ENCODE peak calls at places on chromosomes 7 and 10, in eight cellular contexts. K, O, F, J, G, Z, W and S are unnamed samples.

GRCh38 chr7:134645935-134646334 is 718 bp upstream of the BPGM start:
- DNase-seq in K (no peak), O (no peak), F (no peak), J (no peak), G (no peak), Z (no peak), W (no peak), S (no peak)

GRCh38 chr7:73740771-73741170 is 2.2 kb upstream of the ABHD11 start:
- DNase-seq in K (no peak), O (no peak), F (no peak), J (no peak), G (no peak), Z (no peak), W (no peak), S (no peak)

GRCh38 chr7:140304071-140304799 is 94.1 kb downstream of the SLC37A3 start:
- DNase-seq in K (no peak), O (no peak), F (no peak), J (no peak), G (no peak), Z (no peak), W (peak), S (no peak)

GRCh38 chr10:34705563-34705962 is 109.5 kb downstream of the PARD3 start:
- DNase-seq in K (no peak), O (no peak), F (no peak), J (no peak), G (no peak), Z (no peak), W (no peak), S (no peak)

GRCh38 chr7:78134256-78134655 is 335.7 kb downstream of the PHTF2 start:
- DNase-seq in K (no peak), O (no peak), F (no peak), J (no peak), G (no peak), Z (no peak), W (peak), S (no peak)

GRCh38 chr7:47416454-47417121 is 165.3 kb downstream of the TNS3 start:
- DNase-seq in K (no peak), O (no peak), F (no peak), J (no peak), G (no peak), Z (no peak), W (no peak), S (no peak)

GRCh38 chr7:106394526-106394925 is 109.7 kb upstream of the NAMPT start:
- DNase-seq in K (no peak), O (no peak), F (no peak), J (no peak), G (no peak), Z (no peak), W (no peak), S (no peak)

GRCh38 chr7:100641860-100642533 is 645 bp upstream of the TFR2 start:
- DNase-seq in K (no peak), O (no peak), F (no peak), J (no peak), G (no peak), Z (no peak), W (peak), S (no peak)

GRCh38 chr10:58951750-58952149 is 224.7 kb upstream of the PHYHIPL start:
- DNase-seq in K (no peak), O (no peak), F (no peak), J (no peak), G (no peak), Z (no peak), W (no peak), S (no peak)

GRCh38 chr10:102241037-102241443 is 272 bp downstream of the PITX3 start:
- DNase-seq in K (no peak), O (no peak), F (no peak), J (no peak), G (no peak), Z (no peak), W (no peak), S (no peak)
- H3K4me3 ChIP-seq in K (peak), O (peak), F (peak), J (peak), G (peak), Z (peak), W (peak), S (peak)

DNA sequence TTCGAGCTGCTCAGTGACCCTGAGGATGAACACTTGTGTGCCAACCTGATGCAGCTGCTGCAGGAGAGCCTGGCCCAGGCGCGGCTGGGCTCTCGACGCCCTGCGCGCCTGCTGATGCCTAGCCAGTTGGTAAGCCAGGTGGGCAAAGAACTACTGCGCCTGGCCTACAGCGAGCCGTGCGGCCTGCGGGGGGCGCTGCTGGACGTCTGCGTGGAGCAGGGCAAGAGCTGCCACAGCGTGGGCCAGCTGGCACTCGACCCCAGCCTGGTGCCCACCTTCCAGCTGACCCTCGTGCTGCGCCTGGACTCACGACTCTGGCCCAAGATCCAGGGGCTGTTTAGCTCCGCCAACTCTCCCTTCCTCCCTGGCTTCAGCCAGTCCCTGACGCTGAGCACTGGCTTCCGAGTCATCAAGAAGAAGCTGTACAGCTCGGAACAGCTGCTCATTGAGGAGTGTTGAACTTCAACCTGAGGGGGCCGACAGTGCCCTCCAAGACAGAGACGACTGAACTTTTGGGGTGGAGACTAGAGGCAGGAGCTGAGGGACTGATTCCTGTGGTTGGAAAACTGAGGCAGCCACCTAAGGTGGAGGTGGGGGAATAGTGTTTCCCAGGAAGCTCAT is 1.1 kb downstream of the DDIT4 start:
- DNase-seq in K (peak), O (peak), F (peak), J (peak), G (peak), Z (peak), W (no peak), S (peak)
- TF ChIP-seq POLR2A in K (peak), O (peak), F (no peak), J (no peak), G (no peak), Z (peak), W (no peak), S (peak)

GRCh38 chr7:25894902-25895791 is 256.9 kb upstream of the NFE2L3 start:
- DNase-seq in K (peak), O (peak), F (peak), J (peak), G (peak), Z (peak), W (no peak), S (peak)

GRCh38 chr7:25894002-25894901 is 257.7 kb upstream of the NFE2L3 start:
- DNase-seq in K (no peak), O (no peak), F (peak), J (peak), G (no peak), Z (no peak), W (peak), S (peak)

GRCh38 chr7:25895792-25896171 is 256.2 kb upstream of the NFE2L3 start:
- DNase-seq in K (no peak), O (no peak), F (no peak), J (no peak), G (no peak), Z (no peak), W (no peak), S (no peak)

GRCh38 chr7:25891591-25891990 is 260.4 kb upstream of the NFE2L3 start:
- DNase-seq in K (no peak), O (no peak), F (no peak), J (no peak), G (no peak), Z (no peak), W (no peak), S (no peak)

GRCh38 chr7:25893436-25893835 is 258.6 kb upstream of the NFE2L3 start:
- DNase-seq in K (no peak), O (no peak), F (no peak), J (no peak), G (no peak), Z (no peak), W (no peak), S (no peak)
- H3K4me3 ChIP-seq in K (peak), O (no peak), F (no peak), J (no peak), G (no peak), Z (peak), W (peak), S (peak)

DNA sequence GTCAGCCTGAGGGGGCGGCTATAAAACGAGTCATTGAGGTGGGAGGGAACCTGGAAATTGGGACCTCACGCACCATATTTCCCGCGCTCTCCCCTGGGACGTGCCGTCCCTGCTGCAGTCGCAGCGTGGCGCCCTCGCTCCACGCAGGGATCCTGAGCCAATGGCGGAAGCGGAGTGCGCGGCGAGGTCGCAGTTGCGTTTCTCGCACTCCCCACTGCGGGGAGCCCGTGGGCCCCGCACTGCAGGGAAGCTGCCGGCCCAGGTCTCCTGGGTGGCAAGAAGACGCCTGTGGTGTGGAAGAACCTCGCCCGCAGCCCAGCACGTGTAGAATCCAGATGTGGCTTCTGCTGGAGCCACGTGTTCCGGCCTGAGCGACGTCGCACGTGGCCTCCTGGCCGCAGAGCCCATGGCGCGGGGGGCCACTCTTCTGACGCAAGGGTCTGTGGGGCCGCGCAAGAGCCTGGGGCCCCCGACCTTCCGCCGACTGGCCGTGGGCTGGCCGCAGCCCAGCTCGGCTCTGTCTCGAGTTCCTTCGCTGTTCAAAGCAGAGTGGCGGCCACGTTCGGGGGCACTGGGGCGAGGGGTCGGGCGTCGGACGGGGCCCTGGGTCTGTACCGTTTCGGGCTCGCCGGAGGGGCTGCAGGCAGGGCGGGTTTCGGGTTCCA is 26.4 kb downstream of the HIF1AN start:
- DNase-seq in K (peak), O (peak), F (peak), J (peak), G (peak), Z (peak), W (peak), S (peak)
- TF ChIP-seq POLR2A in K (no peak), O (no peak), F (no peak), J (no peak), G (no peak), Z (no peak), W (no peak), S (no peak)

DNA sequence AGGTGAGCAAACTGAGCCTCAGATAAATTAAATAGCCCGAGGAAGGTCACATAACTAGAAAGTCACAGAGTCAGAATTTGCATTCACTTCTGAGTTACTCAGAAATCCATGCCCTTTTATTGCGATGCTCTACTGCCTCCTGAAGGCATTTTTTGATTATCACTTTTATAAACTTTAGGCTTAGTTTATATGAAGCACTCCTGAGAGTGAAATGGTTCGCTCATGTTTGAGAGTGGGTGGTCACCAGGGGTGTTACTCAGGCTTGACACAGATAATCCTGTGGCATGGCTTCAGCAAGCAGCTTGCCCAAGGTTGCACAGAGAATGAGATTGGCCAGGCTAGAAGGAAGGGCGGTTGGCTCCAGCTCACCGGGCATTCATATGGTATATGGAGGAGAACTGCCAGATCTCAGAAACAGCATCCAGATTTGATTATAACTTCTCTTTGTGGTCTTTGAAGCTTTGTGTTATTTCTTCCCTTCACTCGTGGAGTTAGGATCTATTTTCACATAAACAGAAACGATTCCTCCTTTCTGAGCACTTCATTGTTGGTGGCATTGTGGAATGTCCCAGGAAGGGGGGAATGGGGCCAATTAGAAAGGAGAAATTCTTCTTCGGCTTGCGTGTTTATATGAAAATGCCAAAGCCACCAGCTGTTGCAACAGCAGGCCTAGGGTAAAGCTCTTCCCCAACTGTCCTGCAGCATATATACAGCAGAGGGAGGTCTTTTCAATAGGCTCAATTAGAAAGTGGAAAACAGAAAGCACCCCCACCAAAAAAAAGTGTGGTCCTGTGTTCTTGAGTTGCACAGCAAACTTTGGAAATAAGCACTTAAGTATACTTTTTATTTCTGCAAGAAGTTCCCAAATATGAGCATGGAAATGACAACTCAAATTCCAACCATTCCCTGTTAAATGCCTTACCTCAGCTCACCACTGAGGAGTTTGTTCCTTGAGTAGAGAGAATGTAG is 628.8 kb downstream of the SUGCT start:
- DNase-seq in K (no peak), O (no peak), F (no peak), J (no peak), G (no peak), Z (no peak), W (no peak), S (no peak)
- H3K4me3 ChIP-seq in K (no peak), O (no peak), F (no peak), J (no peak), G (no peak), Z (no peak), W (no peak), S (no peak)

DNA sequence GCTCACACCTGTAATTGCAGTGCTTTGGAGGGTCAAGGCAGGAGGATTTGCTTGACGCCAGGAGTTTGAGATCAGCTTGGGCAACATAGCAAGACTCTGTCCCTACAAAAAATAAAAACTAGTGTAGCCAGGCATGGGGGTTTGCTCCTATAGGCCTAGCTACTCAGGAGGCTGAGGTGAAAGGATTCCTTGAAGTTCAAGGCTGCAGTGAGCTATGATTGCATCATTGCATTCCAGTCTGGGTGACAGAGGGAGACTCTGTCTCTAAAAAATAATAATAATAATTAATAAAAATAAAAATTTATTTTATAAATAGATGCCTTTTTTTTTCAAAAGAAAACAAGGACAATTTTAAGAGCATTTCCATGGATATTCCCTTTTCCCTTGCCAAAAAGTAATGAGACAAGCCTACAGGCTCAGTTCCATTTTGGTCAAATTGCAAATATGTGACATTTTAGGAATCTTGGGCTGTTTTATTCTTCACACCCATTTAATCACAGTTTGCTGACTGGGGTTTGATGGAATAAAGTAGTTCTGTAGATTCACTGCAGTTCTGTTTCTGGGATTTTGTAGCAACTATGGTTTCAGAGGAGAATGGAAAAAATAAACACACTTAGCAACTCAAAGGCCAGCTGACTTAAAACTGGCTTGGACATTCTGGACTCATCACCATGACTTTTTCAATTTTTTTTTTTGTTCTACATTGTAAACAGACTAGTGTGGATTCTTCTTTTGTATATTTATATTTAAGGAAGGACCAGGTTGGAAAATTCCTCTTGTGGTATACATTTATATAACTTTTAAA is 48.5 kb upstream of the ARHGAP21 start:
- DNase-seq in K (no peak), O (no peak), F (no peak), J (no peak), G (no peak), Z (no peak), W (no peak), S (no peak)
- TF ChIP-seq POLR2A in K (no peak), O (no peak), F (no peak), J (no peak), G (no peak), Z (no peak), W (no peak), S (no peak)

DNA sequence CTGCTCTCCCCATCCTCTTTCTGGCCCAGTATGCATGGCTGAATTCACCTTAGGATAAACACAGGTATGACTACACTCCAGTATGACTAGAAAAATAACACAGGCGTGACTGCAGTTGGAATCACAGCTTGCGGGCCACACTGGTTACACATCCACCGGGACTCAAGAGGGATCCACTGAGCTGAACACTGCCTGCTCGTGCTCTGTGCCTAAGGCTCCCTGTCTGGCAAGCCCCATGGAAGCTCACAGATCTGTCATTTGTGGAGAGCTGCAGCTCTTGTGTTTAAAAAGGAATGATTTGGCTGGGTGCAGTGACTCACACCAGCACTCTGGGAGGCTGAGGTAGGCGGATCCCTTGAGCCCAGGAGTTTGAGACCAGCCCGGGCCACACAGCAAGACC is 26.8 kb downstream of the VOPP1 start:
- DNase-seq in K (no peak), O (no peak), F (no peak), J (no peak), G (no peak), Z (no peak), W (no peak), S (no peak)
- H3K4me3 ChIP-seq in K (no peak), O (no peak), F (no peak), J (no peak), G (no peak), Z (no peak), W (no peak), S (no peak)

DNA sequence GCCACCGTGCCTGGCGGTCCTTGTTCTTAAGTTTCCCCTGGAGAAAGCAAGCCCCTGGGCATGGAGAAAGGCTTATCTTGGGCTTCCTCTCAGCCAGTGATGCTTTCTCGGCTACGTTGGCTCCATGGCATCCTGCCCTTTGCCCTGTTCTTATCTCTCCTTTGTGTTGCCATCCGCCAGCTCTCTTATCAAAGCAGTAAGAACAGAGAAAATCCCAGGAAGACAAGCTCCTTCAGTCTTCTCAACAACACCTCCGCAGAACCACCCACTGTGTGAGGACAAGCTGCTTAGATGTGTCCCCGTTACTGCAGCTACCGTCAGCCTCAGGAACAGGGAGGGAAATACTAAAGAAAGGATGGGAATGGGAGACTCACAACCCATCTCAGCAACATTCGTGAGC is 3.3 kb downstream of the PLEKHS1 start:
- DNase-seq in K (peak), O (no peak), F (no peak), J (peak), G (no peak), Z (no peak), W (no peak), S (peak)
- TF ChIP-seq POLR2A in K (no peak), O (no peak), F (no peak), J (no peak), G (no peak), Z (no peak), W (no peak), S (no peak)

GRCh38 chr7:135713836-135714470 is 14.0 kb downstream of the SLC13A4 start:
- DNase-seq in K (no peak), O (no peak), F (no peak), J (no peak), G (no peak), Z (no peak), W (no peak), S (no peak)

GRCh38 chr7:135716677-135717238 is 11.2 kb downstream of the SLC13A4 start:
- DNase-seq in K (no peak), O (no peak), F (no peak), J (no peak), G (no peak), Z (no peak), W (no peak), S (no peak)

GRCh38 chr7:135715673-135716072 is 12.3 kb downstream of the SLC13A4 start:
- DNase-seq in K (no peak), O (no peak), F (no peak), J (no peak), G (no peak), Z (no peak), W (no peak), S (no peak)

GRCh38 chr7:135714534-135715009 is 13.4 kb downstream of the SLC13A4 start:
- DNase-seq in K (no peak), O (peak), F (no peak), J (no peak), G (no peak), Z (no peak), W (peak), S (no peak)

DNA sequence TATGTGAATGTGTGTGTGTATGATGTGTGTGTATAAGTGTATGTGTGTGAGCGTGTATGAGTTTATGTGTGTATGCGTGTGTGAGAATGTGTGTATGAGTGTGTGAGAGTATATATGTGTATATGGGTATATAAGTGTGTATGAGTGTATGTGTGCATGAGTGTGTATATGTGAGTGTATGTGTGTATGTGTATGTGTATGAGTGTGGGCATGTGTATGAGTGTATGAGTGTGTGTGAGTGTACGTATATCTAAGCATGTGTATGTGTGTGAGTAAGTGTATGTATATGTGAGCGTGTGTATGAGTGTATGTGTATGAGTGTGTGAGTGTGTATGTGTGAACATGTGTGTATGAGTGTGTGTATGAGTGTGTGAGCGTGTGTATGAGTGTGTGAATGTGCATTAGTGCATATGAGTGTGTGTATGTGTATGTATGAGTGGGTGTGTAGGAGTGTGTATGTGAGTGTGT is 12.9 kb downstream of the SLC13A4 start:
- DNase-seq in K (no peak), O (no peak), F (no peak), J (no peak), G (no peak), Z (no peak), W (no peak), S (no peak)
- H3K4me3 ChIP-seq in K (no peak), O (no peak), F (no peak), J (no peak), G (no peak), Z (no peak), W (no peak), S (no peak)